ENCODE peak calls at places on chromosome 16, in ten cellular contexts. Q is activated CD4-positive, alpha-beta T cell treated with anti-CD3 and anti-CD28 coated beads, Interleukin-2, amount 10 ng/mL, durations not matched to agents 7 days and 5 days; X is DMS153; R is epithelial cell of proximal tubule; H is A549; Z is EL; L is GM12865; D is stimulated activated CD8-positive, alpha-beta memory T cell treated with anti-CD3 and anti-CD28 coated beads, Interleukin-15, amount 100 ng/mL, for 24 hours; T is HT-29; B is COR-L47. S is an unnamed sample.
A peak's percentile ranks its signal among the peaks of the same experiment; 100 is the strongest.

GRCh38 chr16:17177242-17177967 is 293.4 kb downstream of the XYLT1 start:
- DNase-seq in L (no peak), B (no peak), Q (no peak), X (no peak), T (no peak), H (no peak), Z (peak; percentile 9), D (no peak), R (no peak), S (no peak)

GRCh38 chr16:84191466-84191865 is 509 bp downstream of the ADAD2 start:
- DNase-seq in Q (no peak), T (no peak), L (no peak), B (no peak), Z (no peak), R (no peak), H (no peak), D (no peak), X (no peak), S (no peak)

GRCh38 chr16:21159281-21159951 is 942 bp downstream of the LDAF1 start:
- DNase-seq in T (peak; percentile 86), B (no peak), H (no peak), X (peak; percentile 17), R (no peak), D (no peak), Z (no peak), L (peak; percentile 28), Q (no peak), S (no peak)

GRCh38 chr16:3023415-3023668 is 400 bp downstream of the HCFC1R1 start:
- DNase-seq in T (peak; percentile 85), Q (no peak), B (peak; percentile 49), L (no peak), D (no peak), R (no peak), H (no peak), Z (peak; percentile 91), X (no peak), S (peak; percentile 90)

GRCh38 chr16:49129935-49130334 is 151.7 kb downstream of the CBLN1 start:
- DNase-seq in D (no peak), B (no peak), Z (no peak), T (no peak), H (no peak), L (no peak), Q (no peak), R (no peak), X (no peak), S (no peak)

GRCh38 chr16:70705056-70705455 is 19.2 kb upstream of the MTSS2 start:
- DNase-seq in R (no peak), T (no peak), Z (peak; percentile 66), L (no peak), B (no peak), D (no peak), H (no peak), X (no peak), Q (no peak), S (no peak)

GRCh38 chr16:23996258-23996955 is 160.6 kb downstream of the PRKCB start:
- DNase-seq in X (no peak), R (no peak), Q (no peak), B (no peak), H (no peak), D (no peak), L (no peak), Z (no peak), T (no peak), S (no peak)

GRCh38 chr16:28307936-28308335 is 15.6 kb downstream of the SBK1 start:
- DNase-seq in Q (no peak), X (no peak), D (no peak), L (no peak), R (no peak), H (no peak), T (no peak), B (no peak), Z (no peak), S (no peak)

GRCh38 chr16:14347706-14348105 is 276.6 kb downstream of the MRTFB start:
- DNase-seq in T (no peak), X (no peak), B (no peak), L (no peak), D (no peak), R (no peak), H (no peak), Z (no peak), Q (no peak), S (no peak)

GRCh38 chr16:21645261-21645721 is 7.1 kb downstream of the IGSF6 start:
- DNase-seq in D (no peak), H (no peak), T (no peak), Z (peak; percentile 14), X (no peak), L (peak; percentile 77), Q (peak; percentile 35), B (no peak), R (no peak), S (no peak)

GRCh38 chr16:74990832-74991231 is 5.9 kb upstream of the WDR59 start:
- DNase-seq in B (no peak), D (no peak), R (no peak), Z (no peak), L (no peak), Q (no peak), T (no peak), X (no peak), H (no peak), S (no peak)

GRCh38 chr16:53518550-53519416 is 15.8 kb upstream of the AKTIP start:
- DNase-seq in Z (peak; percentile 59), D (peak; percentile 48), R (no peak), H (no peak), Q (peak; percentile 88), B (no peak), L (peak; percentile 94), X (no peak), T (no peak), S (no peak)

S was measured in RWPE2.